ENCODE peak calls at places on chromosomes 6 and 20, in four cellular contexts. F, V, I and P are unnamed samples.

GRCh38 chr20:11035211-11035610 is 361.4 kb upstream of the JAG1 start:
- DNase-seq in F (no peak), V (no peak), I (no peak), P (no peak)

GRCh38 chr20:43669332-43669731 is 2.4 kb downstream of the MYBL2 start:
- DNase-seq in F (no peak), V (no peak), I (no peak), P (no peak)

GRCh38 chr6:77292564-77293546 is 170.4 kb downstream of the HTR1B start:
- DNase-seq in F (no peak), V (no peak), I (no peak), P (no peak)

GRCh38 chr6:142112451-142113061 is 20.2 kb upstream of the GJE1 start:
- DNase-seq in F (peak; percentile 68), V (peak; percentile 30), I (peak; percentile 29), P (no peak)

GRCh38 chr6:126905917-126906316 is 212.6 kb upstream of the RSPO3 start:
- DNase-seq in F (no peak), V (no peak), I (no peak), P (no peak)

GRCh38 chr20:51402201-51402600 is 140.3 kb downstream of the NFATC2 start:
- DNase-seq in F (no peak), V (no peak), I (no peak), P (no peak)

GRCh38 chr6:170206931-170207431 is 83.9 kb downstream of the DLL1 start:
- DNase-seq in F (no peak), V (peak; percentile 6), I (peak; percentile 53), P (peak; percentile 28)

GRCh38 chr6:53287336-53288225 is 61.2 kb downstream of the ELOVL5 start:
- DNase-seq in F (peak; percentile 14), V (no peak), I (no peak), P (no peak)

GRCh38 chr20:17559338-17559737 is 10.5 kb upstream of the DSTN start:
- DNase-seq in F (no peak), V (no peak), I (no peak), P (no peak)

GRCh38 chr6:781350-781961 is 88.5 kb upstream of the EXOC2 start:
- DNase-seq in F (no peak), V (no peak), I (no peak), P (no peak)

GRCh38 chr6:169799474-169799926 is 48.1 kb downstream of the ERMARD start:
- DNase-seq in F (no peak), V (no peak), I (no peak), P (no peak)

GRCh38 chr20:20010639-20011500 is 6.3 kb upstream of the NAA20 start:
- DNase-seq in F (no peak), V (no peak), I (no peak), P (no peak)

DNA sequence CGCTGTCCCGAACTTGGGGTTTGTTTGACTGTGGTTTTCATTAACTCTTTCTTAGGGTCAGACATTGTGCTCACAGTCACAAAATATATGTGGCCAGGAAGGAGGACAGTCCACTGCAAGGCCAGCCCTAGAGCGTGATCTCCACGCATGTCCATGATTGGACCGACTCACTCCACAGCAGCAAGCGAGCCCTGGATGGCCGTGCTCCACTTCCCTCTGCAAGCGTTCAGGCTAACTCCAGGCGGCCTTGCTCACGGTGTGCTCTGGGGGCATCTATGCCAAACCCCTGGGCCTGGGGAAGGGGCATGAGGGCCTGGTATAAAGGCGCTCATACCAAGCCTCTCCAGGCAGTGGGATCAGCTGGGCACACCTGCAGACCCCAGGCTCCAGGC is 5.6 kb downstream of the DACT2 start:
- DNase-seq in F (no peak), V (no peak), I (no peak), P (no peak)
- TF ChIP-seq CTCF in F (no peak), V (no peak), I (no peak), P (no peak)

GRCh38 chr6:41728073-41728936 is 7.1 kb downstream of the TFEB start:
- DNase-seq in F (peak; percentile 56), V (no peak), I (no peak), P (no peak)
- H3K27ac ChIP-seq in F (peak overlapping the region; percentile 47), V (no peak overlapping the region), I (no peak overlapping the region), P (peak overlapping the region; percentile 100)

GRCh38 chr20:42155586-42155985 is 537.4 kb upstream of the CHD6 start:
- DNase-seq in F (no peak), V (no peak), I (no peak), P (peak; percentile 70)
- TF ChIP-seq CTCF in F (no peak), V (no peak), I (no peak), P (no peak)

GRCh38 chr6:24931752-24932691 is 3.7 kb downstream of the RIPOR2 start:
- DNase-seq in F (peak; percentile 30), V (no peak), I (no peak), P (no peak)
- H3K27ac ChIP-seq in F (peak overlapping the region; percentile 54), V (peak overlapping the region; percentile 69), I (peak overlapping the region; percentile 17), P (no peak overlapping the region)

GRCh38 chr6:32430179-32430578 is 9.5 kb upstream of the HLA-DRA start:
- DNase-seq in F (no peak), V (no peak), I (no peak), P (no peak)

GRCh38 chr6:32427934-32428474 is 11.7 kb upstream of the HLA-DRA start:
- DNase-seq in F (no peak), V (no peak), I (no peak), P (no peak)

GRCh38 chr6:32427218-32427617 is 12.5 kb upstream of the HLA-DRA start:
- DNase-seq in F (no peak), V (no peak), I (no peak), P (no peak)

GRCh38 chr6:32431142-32431541 is 8.5 kb upstream of the HLA-DRA start:
- DNase-seq in F (no peak), V (no peak), I (no peak), P (no peak)

GRCh38 chr6:32432050-32432450 is 7.6 kb upstream of the HLA-DRA start:
- DNase-seq in F (no peak), V (no peak), I (no peak), P (no peak)
- TF ChIP-seq CTCF in F (peak; percentile 53), V (peak; percentile 51), I (peak; percentile 60), P (peak; percentile 58)

GRCh38 chr20:57443349-57443748 is 52.2 kb downstream of the RBM38 start:
- DNase-seq in F (no peak), V (no peak), I (no peak), P (no peak)

GRCh38 chr20:57444394-57445048 is 53.3 kb downstream of the RBM38 start:
- DNase-seq in F (no peak), V (no peak), I (no peak), P (no peak)

GRCh38 chr20:57442888-57443239 is 51.7 kb downstream of the RBM38 start:
- DNase-seq in F (no peak), V (no peak), I (no peak), P (no peak)

GRCh38 chr20:57445298-57445697 is 54.1 kb downstream of the RBM38 start:
- DNase-seq in F (no peak), V (peak; percentile 84), I (no peak), P (no peak)

GRCh38 chr20:57443866-57444265 is 52.7 kb downstream of the RBM38 start:
- DNase-seq in F (no peak), V (no peak), I (no peak), P (no peak)
- H3K27ac ChIP-seq in F (no peak overlapping the region), V (peak overlapping the region; percentile 87), I (no peak overlapping the region), P (no peak overlapping the region)

GRCh38 chr6:107362271-107362604 is 97.1 kb downstream of the PDSS2 start:
- DNase-seq in F (no peak), V (no peak), I (no peak), P (no peak)
- TF ChIP-seq CTCF in F (no peak), V (no peak), I (no peak), P (no peak)